ENCODE peak calls at places on chromosomes 1 and 21, in eight cellular contexts. S is esophagus squamous epithelium, R is cardiac muscle cell, Z is psoas muscle, W is coronary artery, A is IMR-90, I is left ventricle myocardium inferior, J is OCI-LY7. E is an unnamed sample.
A peak's percentile ranks its signal among the peaks of the same experiment; 100 is the strongest.

GRCh38 chr21:44718571-44718970 is 7.2 kb upstream of the TSPEAR start:
- DNase-seq in J (peak; percentile 7), A (no peak), Z (no peak), W (no peak), R (no peak), S (no peak), I (no peak), E (no peak)

GRCh38 chr1:167105150-167105840 is 11.4 kb downstream of the STYXL2 start:
- DNase-seq in J (peak; percentile 19), S (no peak), A (no peak), R (no peak), Z (no peak), W (no peak), I (no peak), E (no peak)

GRCh38 chr1:94329986-94330385 is 88.2 kb upstream of the ABCD3 start:
- DNase-seq in J (no peak), W (no peak), Z (no peak), A (peak; percentile 54), S (no peak), R (peak; percentile 76), I (no peak), E (no peak)

GRCh38 chr1:157691285-157691920 is 9.2 kb downstream of the FCRL3 start:
- DNase-seq in W (no peak), J (peak; percentile 67), A (peak; percentile 23), I (no peak), S (no peak), R (peak; percentile 33), Z (no peak), E (no peak)

GRCh38 chr1:109277434-109278204 is 5.3 kb downstream of the PSRC1 start:
- DNase-seq in I (peak; percentile 78), Z (peak; percentile 77), R (peak; percentile 78), J (peak; percentile 83), W (peak; percentile 82), S (peak; percentile 19), A (peak; percentile 64), E (peak; percentile 80)

GRCh38 chr1:220298470-220298869 is 26.2 kb upstream of the RAB3GAP2 start:
- DNase-seq in Z (no peak), J (no peak), I (no peak), S (no peak), A (no peak), W (no peak), R (no peak), E (no peak)

GRCh38 chr1:185074307-185074706 is 28.9 kb downstream of the RNF2 start:
- DNase-seq in I (no peak), S (no peak), R (peak; percentile 18), A (peak; percentile 49), W (no peak), Z (no peak), J (no peak), E (no peak)

GRCh38 chr1:145942405-145942804 is 15.1 kb upstream of the RBM8A start:
- DNase-seq in I (no peak), W (no peak), S (no peak), Z (no peak), R (no peak), A (no peak), J (no peak), E (no peak)

GRCh38 chr1:243268284-243268653 is 12.4 kb downstream of the SDCCAG8 start:
- DNase-seq in J (no peak), Z (no peak), W (no peak), S (no peak), A (peak; percentile 96), I (no peak), R (peak; percentile 90), E (no peak)

GRCh38 chr1:153623091-153623490 is 4.2 kb downstream of the S100A13 start:
- DNase-seq in I (no peak), R (no peak), A (no peak), S (no peak), J (no peak), W (no peak), Z (no peak), E (no peak)

GRCh38 chr1:54582566-54583306 is 34.7 kb downstream of the ACOT11 start:
- DNase-seq in W (no peak), S (no peak), J (no peak), Z (no peak), R (no peak), I (no peak), A (no peak), E (no peak)

GRCh38 chr1:202106340-202107284 is 16.1 kb upstream of the GPR37L1 start:
- DNase-seq in A (no peak), I (no peak), W (no peak), S (no peak), Z (no peak), J (no peak), R (no peak), E (peak; percentile 63)

GRCh38 chr1:10192263-10192662 is 18.1 kb upstream of the KIF1B start:
- DNase-seq in S (no peak), Z (no peak), A (no peak), R (no peak), J (no peak), W (no peak), I (no peak), E (no peak)

GRCh38 chr1:95627244-95627643 is 393.2 kb downstream of the RWDD3 start:
- DNase-seq in A (no peak), I (no peak), J (no peak), R (peak; percentile 9), W (no peak), S (no peak), Z (no peak), E (no peak)

GRCh38 chr1:163720294-163720693 is 398.5 kb downstream of the NUF2 start:
- DNase-seq in Z (no peak), A (no peak), R (no peak), W (no peak), J (no peak), I (no peak), S (no peak), E (no peak)

DNA sequence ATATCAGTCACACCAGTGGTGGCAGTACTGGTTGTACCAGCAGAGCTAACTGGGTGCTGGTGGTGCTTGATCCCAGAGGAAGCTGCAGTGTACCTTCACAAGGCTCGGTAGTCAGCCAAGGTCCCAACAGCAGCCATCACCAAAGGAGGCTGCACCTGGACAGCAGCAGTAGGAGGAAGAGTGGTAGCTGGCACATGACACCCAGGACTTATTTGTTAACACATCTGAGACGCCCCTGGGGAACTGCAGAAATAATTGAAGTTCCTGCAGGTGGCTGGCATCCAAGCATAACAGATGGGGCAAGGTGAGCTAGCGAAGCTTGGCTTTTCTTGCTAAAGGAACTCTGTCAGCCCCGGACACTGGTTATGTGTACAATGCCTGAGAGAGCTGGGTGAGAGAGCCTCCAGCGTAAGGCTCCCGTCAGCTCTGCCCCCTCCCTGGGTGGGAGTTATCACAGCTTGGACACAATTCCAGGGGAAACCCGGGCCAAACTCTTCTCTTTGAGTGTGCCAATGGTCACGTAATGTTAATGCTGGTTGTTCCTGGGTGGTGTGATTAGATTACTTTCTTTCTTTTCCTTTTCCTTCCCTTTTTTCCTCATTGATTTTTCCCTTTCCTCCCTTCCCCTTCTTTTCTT is 29.1 kb upstream of the PARP1 start:
- DNase-seq in R (peak; percentile 16), A (no peak), Z (no peak), J (peak; percentile 99), S (peak; percentile 16), I (no peak), W (peak; percentile 24), E (no peak)
- H3K27ac ChIP-seq in R (no peak overlapping the region), A (no peak overlapping the region), Z (no peak overlapping the region), J (peak overlapping the region; percentile 92), S (no peak overlapping the region), I (no peak overlapping the region), W (no peak overlapping the region), E (no peak overlapping the region)

DNA sequence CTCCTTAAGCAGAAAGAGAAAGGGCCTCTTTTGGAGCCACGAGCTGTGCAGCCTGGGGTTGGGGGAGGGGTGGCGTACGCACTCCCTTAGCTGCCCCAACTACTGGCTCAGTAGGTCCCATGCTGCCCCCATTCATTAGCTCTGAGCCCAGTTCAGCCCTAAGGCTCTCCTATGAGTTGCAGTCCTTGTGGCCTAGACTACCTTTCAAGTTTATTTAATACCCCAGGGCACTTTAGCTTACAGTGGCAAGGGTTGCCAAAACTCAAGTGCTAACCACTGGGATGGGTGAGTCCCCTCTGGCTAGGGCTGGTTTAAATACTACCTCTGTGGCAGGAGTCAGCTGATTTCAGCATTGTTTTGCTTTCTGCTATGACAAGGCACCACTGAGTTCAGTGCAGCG is 118.2 kb downstream of the ODF2L start:
- DNase-seq in W (no peak), S (no peak), R (no peak), J (no peak), I (no peak), A (no peak), Z (no peak), E (no peak)
- TF ChIP-seq CTCF in W (no peak), S (no peak), R (no peak), J (no peak), I (no peak), A (no peak), Z (no peak), E (no peak)

GRCh38 chr1:26726784-26727183 is 31.0 kb downstream of the ARID1A start:
- DNase-seq in S (no peak), A (no peak), Z (no peak), I (no peak), R (no peak), W (no peak), J (no peak), E (no peak)

GRCh38 chr1:26731233-26731902 is 35.6 kb downstream of the ARID1A start:
- DNase-seq in J (no peak), S (no peak), I (no peak), Z (no peak), R (no peak), W (no peak), A (no peak), E (no peak)

GRCh38 chr1:26730695-26731094 is 34.9 kb downstream of the ARID1A start:
- DNase-seq in J (no peak), I (no peak), A (peak; percentile 90), W (no peak), R (no peak), Z (no peak), S (no peak), E (no peak)

GRCh38 chr1:26729633-26730032 is 33.8 kb downstream of the ARID1A start:
- DNase-seq in R (no peak), A (no peak), S (no peak), J (no peak), I (no peak), Z (no peak), W (no peak), E (no peak)

DNA sequence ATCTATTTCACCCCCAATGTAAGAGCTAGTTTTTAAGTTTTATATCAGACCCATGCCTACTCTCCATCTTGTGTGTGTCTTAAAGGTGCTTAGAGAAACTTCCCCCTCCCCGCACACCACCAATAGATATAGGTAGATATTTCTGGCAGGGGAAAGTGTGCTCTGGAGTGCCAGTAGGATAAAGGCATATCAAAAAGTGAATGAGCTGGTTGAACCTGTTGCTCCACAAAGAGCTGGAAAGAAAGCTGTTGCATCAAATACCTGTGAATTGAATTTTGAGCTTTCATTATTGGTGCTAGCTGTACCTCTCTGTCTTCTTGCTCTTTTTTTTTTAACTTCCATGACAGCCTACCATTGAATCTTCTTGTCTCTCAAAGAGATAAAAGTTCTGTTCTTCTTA is 32.8 kb downstream of the ARID1A start:
- DNase-seq in W (no peak), Z (no peak), I (no peak), S (no peak), A (no peak), R (no peak), J (no peak), E (no peak)
- H3K27ac ChIP-seq in W (no peak overlapping the region), Z (no peak overlapping the region), I (no peak overlapping the region), S (no peak overlapping the region), A (no peak overlapping the region), R (peak overlapping the region; percentile 3), J (no peak overlapping the region), E (no peak overlapping the region)

DNA sequence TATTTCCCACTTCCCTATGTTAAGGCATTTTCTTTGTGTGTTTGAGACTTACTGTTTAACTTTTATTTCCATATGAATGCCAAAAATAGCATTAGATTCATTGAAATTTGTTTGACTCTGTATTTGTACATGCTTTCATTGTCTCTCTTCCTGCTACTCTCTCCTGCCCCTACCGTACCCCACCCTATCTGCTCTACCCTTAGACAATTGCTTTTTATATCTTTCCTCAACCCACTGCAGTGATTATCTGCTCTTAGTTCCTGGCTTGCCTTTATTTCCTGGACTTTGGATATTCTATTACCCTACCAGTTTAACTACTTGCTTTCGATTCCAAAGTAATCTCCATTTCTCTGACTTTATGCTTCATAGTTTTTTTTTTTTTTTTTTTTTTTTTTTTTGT is 10.5 kb downstream of the RAVER2 start:
- DNase-seq in I (no peak), A (no peak), R (no peak), S (no peak), W (no peak), J (no peak), Z (no peak), E (no peak)
- TF ChIP-seq CTCF in I (no peak), A (no peak), R (no peak), S (no peak), W (no peak), J (no peak), Z (no peak), E (no peak)